ENCODE peak calls at places on chromosome 3, in ten cellular contexts. One of them, this sample, is unnamed.

GRCh38 chr3:58612825-58613224 is 35.6 kb upstream of the FAM107A start:
- DNase-seq in A549: no peak
- DNase-seq in GM12892: no peak
- DNase-seq in H54: no peak
- DNase-seq in heart left ventricle: peak; percentile 71
- DNase-seq in GM12891: no peak
- DNase-seq in Peyer's patch: no peak
- DNase-seq in lower leg skin: no peak
- DNase-seq in testis: no peak
- DNase-seq in suprapubic skin: no peak
- DNase-seq in this sample: no peak

GRCh38 chr3:171284308-171285075 is 175.7 kb downstream of the TNIK start:
- DNase-seq in A549: peak; percentile 43
- DNase-seq in GM12892: no peak
- DNase-seq in H54: peak; percentile 65
- DNase-seq in heart left ventricle: no peak
- DNase-seq in GM12891: no peak
- DNase-seq in Peyer's patch: no peak
- DNase-seq in lower leg skin: peak; percentile 70
- DNase-seq in testis: no peak
- DNase-seq in suprapubic skin: peak; percentile 66
- DNase-seq in this sample: no peak

GRCh38 chr3:145266368-145266767 is 894.6 kb downstream of the PLOD2 start:
- DNase-seq in A549: no peak
- DNase-seq in GM12892: no peak
- DNase-seq in H54: no peak
- DNase-seq in heart left ventricle: no peak
- DNase-seq in GM12891: no peak
- DNase-seq in Peyer's patch: no peak
- DNase-seq in lower leg skin: no peak
- DNase-seq in testis: no peak
- DNase-seq in suprapubic skin: no peak
- DNase-seq in this sample: no peak

GRCh38 chr3:120450914-120451669 is at the start of gene FSTL1:
- DNase-seq in A549: no peak
- DNase-seq in GM12892: peak; percentile 9
- DNase-seq in H54: peak; percentile 51
- DNase-seq in heart left ventricle: peak; percentile 78
- DNase-seq in GM12891: no peak
- DNase-seq in Peyer's patch: no peak
- DNase-seq in lower leg skin: peak; percentile 38
- DNase-seq in testis: peak; percentile 65
- DNase-seq in suprapubic skin: peak; percentile 82
- DNase-seq in this sample: no peak

GRCh38 chr3:194738254-194739093 is 52.8 kb downstream of the FAM43A start:
- DNase-seq in A549: no peak
- DNase-seq in GM12892: no peak
- DNase-seq in H54: peak; percentile 75
- DNase-seq in heart left ventricle: peak; percentile 87
- DNase-seq in GM12891: no peak
- DNase-seq in Peyer's patch: no peak
- DNase-seq in lower leg skin: no peak
- DNase-seq in testis: no peak
- DNase-seq in suprapubic skin: peak; percentile 51
- DNase-seq in this sample: no peak

GRCh38 chr3:179189764-179190163 is 41.6 kb downstream of the PIK3CA start:
- DNase-seq in A549: no peak
- DNase-seq in GM12892: no peak
- DNase-seq in H54: no peak
- DNase-seq in heart left ventricle: no peak
- DNase-seq in GM12891: no peak
- DNase-seq in Peyer's patch: no peak
- DNase-seq in lower leg skin: no peak
- DNase-seq in testis: no peak
- DNase-seq in suprapubic skin: no peak
- DNase-seq in this sample: no peak

GRCh38 chr3:70127192-70127591 is 127.7 kb downstream of the SAMMSON start:
- DNase-seq in A549: no peak
- DNase-seq in GM12892: no peak
- DNase-seq in H54: no peak
- DNase-seq in heart left ventricle: no peak
- DNase-seq in GM12891: no peak
- DNase-seq in Peyer's patch: no peak
- DNase-seq in lower leg skin: no peak
- DNase-seq in testis: no peak
- DNase-seq in suprapubic skin: no peak
- DNase-seq in this sample: no peak

GRCh38 chr3:59270921-59271320 is 221.1 kb upstream of the CFAP20DC start:
- DNase-seq in A549: no peak
- DNase-seq in GM12892: no peak
- DNase-seq in H54: no peak
- DNase-seq in heart left ventricle: no peak
- DNase-seq in GM12891: no peak
- DNase-seq in Peyer's patch: no peak
- DNase-seq in lower leg skin: no peak
- DNase-seq in testis: no peak
- DNase-seq in suprapubic skin: no peak
- DNase-seq in this sample: no peak

DNA sequence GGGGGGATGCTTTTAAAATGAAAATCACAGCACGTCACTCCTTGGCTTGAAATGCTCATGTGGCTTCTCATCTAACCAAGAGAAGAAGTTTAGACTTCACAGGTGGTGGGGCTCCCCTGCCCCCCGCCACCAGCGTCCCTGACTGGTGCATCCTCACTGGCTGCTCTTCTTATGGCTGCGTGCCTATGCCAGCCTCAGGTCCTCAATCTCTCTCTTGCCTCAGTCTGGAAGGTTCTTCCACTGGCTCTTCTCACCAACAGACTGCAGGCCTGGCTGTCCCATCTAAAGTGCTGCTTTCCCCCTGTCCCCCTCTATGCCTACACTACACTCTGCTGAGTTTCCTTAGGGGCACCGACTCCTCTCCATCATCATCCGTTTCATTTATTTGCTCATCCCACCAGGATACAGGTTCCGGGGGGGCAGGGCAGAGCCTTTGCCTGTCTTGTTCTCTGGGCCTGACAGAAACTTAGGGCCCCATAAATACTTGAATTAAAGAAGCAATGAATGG is 20.6 kb downstream of the ABTB1 start:
- DNase-seq in A549: no peak
- DNase-seq in GM12892: no peak
- DNase-seq in H54: no peak
- DNase-seq in heart left ventricle: peak; percentile 7
- DNase-seq in GM12891: no peak
- DNase-seq in Peyer's patch: no peak
- DNase-seq in lower leg skin: no peak
- DNase-seq in testis: no peak
- DNase-seq in suprapubic skin: no peak
- DNase-seq in this sample: no peak
- TF ChIP-seq POLR2A in A549: no peak
- TF ChIP-seq POLR2A in GM12892: no peak
- TF ChIP-seq POLR2A in H54: no peak
- TF ChIP-seq POLR2A in heart left ventricle: no peak
- TF ChIP-seq POLR2A in GM12891: no peak
- TF ChIP-seq POLR2A in Peyer's patch: no peak
- TF ChIP-seq POLR2A in lower leg skin: no peak
- TF ChIP-seq POLR2A in testis: no peak
- TF ChIP-seq POLR2A in suprapubic skin: no peak
- TF ChIP-seq POLR2A in this sample: no peak

GRCh38 chr3:12557472-12558105 is 702 bp downstream of the MKRN2 start:
- DNase-seq in A549: no peak
- DNase-seq in GM12892: no peak
- DNase-seq in H54: no peak
- DNase-seq in heart left ventricle: no peak
- DNase-seq in GM12891: no peak
- DNase-seq in Peyer's patch: no peak
- DNase-seq in lower leg skin: no peak
- DNase-seq in testis: no peak
- DNase-seq in suprapubic skin: no peak
- DNase-seq in this sample: no peak

GRCh38 chr3:12558706-12559105 is 1.8 kb downstream of the MKRN2 start:
- DNase-seq in A549: no peak
- DNase-seq in GM12892: no peak
- DNase-seq in H54: no peak
- DNase-seq in heart left ventricle: no peak
- DNase-seq in GM12891: no peak
- DNase-seq in Peyer's patch: no peak
- DNase-seq in lower leg skin: no peak
- DNase-seq in testis: no peak
- DNase-seq in suprapubic skin: no peak
- DNase-seq in this sample: no peak

GRCh38 chr3:12556243-12556722 is 604 bp upstream of the MKRN2 start:
- DNase-seq in A549: no peak
- DNase-seq in GM12892: no peak
- DNase-seq in H54: no peak
- DNase-seq in heart left ventricle: no peak
- DNase-seq in GM12891: no peak
- DNase-seq in Peyer's patch: no peak
- DNase-seq in lower leg skin: no peak
- DNase-seq in testis: no peak
- DNase-seq in suprapubic skin: no peak
- DNase-seq in this sample: no peak

GRCh38 chr3:12559520-12559919 is 2.6 kb downstream of the MKRN2 start:
- DNase-seq in A549: no peak
- DNase-seq in GM12892: no peak
- DNase-seq in H54: no peak
- DNase-seq in heart left ventricle: no peak
- DNase-seq in GM12891: no peak
- DNase-seq in Peyer's patch: no peak
- DNase-seq in lower leg skin: no peak
- DNase-seq in testis: no peak
- DNase-seq in suprapubic skin: no peak
- DNase-seq in this sample: no peak

GRCh38 chr3:12556723-12557471 is at the start of gene MKRN2:
- DNase-seq in A549: peak; percentile 74
- DNase-seq in GM12892: peak; percentile 69
- DNase-seq in H54: peak; percentile 80
- DNase-seq in heart left ventricle: peak; percentile 90
- DNase-seq in GM12891: peak; percentile 76
- DNase-seq in Peyer's patch: peak; percentile 71
- DNase-seq in lower leg skin: peak; percentile 80
- DNase-seq in testis: peak; percentile 84
- DNase-seq in suprapubic skin: peak; percentile 90
- DNase-seq in this sample: peak; percentile 22
- TF ChIP-seq POLR2A in A549: peak; percentile 98
- TF ChIP-seq POLR2A in GM12892: peak; percentile 97
- TF ChIP-seq POLR2A in H54: peak; percentile 99
- TF ChIP-seq POLR2A in heart left ventricle: peak; percentile 98
- TF ChIP-seq POLR2A in GM12891: peak; percentile 92
- TF ChIP-seq POLR2A in Peyer's patch: peak; percentile 98
- TF ChIP-seq POLR2A in lower leg skin: no peak
- TF ChIP-seq POLR2A in testis: peak; percentile 92
- TF ChIP-seq POLR2A in suprapubic skin: peak; percentile 98
- TF ChIP-seq POLR2A in this sample: peak; percentile 88

GRCh38 chr3:126354776-126355175 is 2.4 kb downstream of the KLF15 start:
- DNase-seq in A549: no peak
- DNase-seq in GM12892: no peak
- DNase-seq in H54: no peak
- DNase-seq in heart left ventricle: no peak
- DNase-seq in GM12891: no peak
- DNase-seq in Peyer's patch: no peak
- DNase-seq in lower leg skin: no peak
- DNase-seq in testis: no peak
- DNase-seq in suprapubic skin: peak; percentile 58
- DNase-seq in this sample: no peak

GRCh38 chr3:126357299-126358037 is at the start of gene KLF15:
- DNase-seq in A549: peak; percentile 58
- DNase-seq in GM12892: peak; percentile 93
- DNase-seq in H54: peak; percentile 87
- DNase-seq in heart left ventricle: peak; percentile 93
- DNase-seq in GM12891: peak; percentile 96
- DNase-seq in Peyer's patch: peak; percentile 76
- DNase-seq in lower leg skin: peak; percentile 84
- DNase-seq in testis: peak; percentile 92
- DNase-seq in suprapubic skin: peak; percentile 91
- DNase-seq in this sample: peak; percentile 23

GRCh38 chr3:126355251-126355650 is 2.0 kb downstream of the KLF15 start:
- DNase-seq in A549: no peak
- DNase-seq in GM12892: no peak
- DNase-seq in H54: no peak
- DNase-seq in heart left ventricle: no peak
- DNase-seq in GM12891: no peak
- DNase-seq in Peyer's patch: no peak
- DNase-seq in lower leg skin: no peak
- DNase-seq in testis: no peak
- DNase-seq in suprapubic skin: no peak
- DNase-seq in this sample: no peak

GRCh38 chr3:126356373-126357298 is 572 bp downstream of the KLF15 start:
- DNase-seq in A549: no peak
- DNase-seq in GM12892: no peak
- DNase-seq in H54: no peak
- DNase-seq in heart left ventricle: peak; percentile 65
- DNase-seq in GM12891: peak; percentile 38
- DNase-seq in Peyer's patch: no peak
- DNase-seq in lower leg skin: peak; percentile 38
- DNase-seq in testis: peak; percentile 44
- DNase-seq in suprapubic skin: peak; percentile 80
- DNase-seq in this sample: no peak

GRCh38 chr3:126355777-126356372 is 1.3 kb downstream of the KLF15 start:
- DNase-seq in A549: no peak
- DNase-seq in GM12892: peak; percentile 37
- DNase-seq in H54: no peak
- DNase-seq in heart left ventricle: peak; percentile 99
- DNase-seq in GM12891: peak; percentile 45
- DNase-seq in Peyer's patch: peak; percentile 68
- DNase-seq in lower leg skin: peak; percentile 94
- DNase-seq in testis: peak; percentile 97
- DNase-seq in suprapubic skin: peak; percentile 98
- DNase-seq in this sample: peak; percentile 41
- TF ChIP-seq POLR2A in A549: no peak
- TF ChIP-seq POLR2A in GM12892: no peak
- TF ChIP-seq POLR2A in H54: no peak
- TF ChIP-seq POLR2A in heart left ventricle: peak; percentile 56
- TF ChIP-seq POLR2A in GM12891: no peak
- TF ChIP-seq POLR2A in Peyer's patch: no peak
- TF ChIP-seq POLR2A in lower leg skin: no peak
- TF ChIP-seq POLR2A in testis: no peak
- TF ChIP-seq POLR2A in suprapubic skin: peak; percentile 24
- TF ChIP-seq POLR2A in this sample: peak; percentile 49

DNA sequence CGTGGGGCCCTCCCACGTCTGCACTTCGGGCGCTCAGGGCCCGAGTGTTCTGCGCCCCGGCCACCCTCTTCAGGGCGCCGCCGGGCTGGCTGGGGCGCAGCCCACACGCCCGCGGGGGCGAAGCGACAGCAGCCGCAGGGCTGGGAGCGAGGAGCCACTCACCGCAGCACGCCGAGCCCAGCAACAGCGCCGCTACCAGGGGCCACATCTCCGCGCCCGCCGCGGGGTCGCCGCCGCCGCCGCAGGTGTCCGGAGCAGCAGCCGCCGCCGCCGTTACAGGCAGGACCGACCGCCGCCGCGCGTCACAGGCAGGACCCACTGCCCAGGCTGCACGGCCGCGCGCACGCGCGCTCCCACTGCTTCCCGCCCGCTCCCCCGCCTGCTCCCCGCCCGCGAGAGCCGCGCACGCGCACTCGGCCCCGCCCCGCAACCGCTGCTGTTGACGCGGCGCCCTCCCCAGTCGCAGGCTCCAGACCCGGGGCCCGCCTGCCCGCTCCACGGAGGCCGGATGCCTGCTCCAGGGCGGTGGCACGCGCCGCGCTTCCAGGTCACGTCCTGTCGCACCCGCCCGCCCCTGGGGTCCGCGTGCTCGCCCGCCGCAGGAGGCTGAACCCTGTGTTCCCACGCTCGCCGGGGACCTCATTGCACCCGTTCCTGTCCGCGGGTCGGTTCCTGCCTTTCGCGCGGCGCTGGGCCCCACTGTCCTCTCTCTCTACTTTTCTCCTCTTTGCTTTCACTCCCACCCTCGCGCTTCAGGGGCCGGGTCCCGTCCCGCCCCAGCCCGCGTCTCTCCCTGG is at the start of gene CD47:
- DNase-seq in A549: peak; percentile 91
- DNase-seq in GM12892: peak; percentile 95
- DNase-seq in H54: peak; percentile 93
- DNase-seq in heart left ventricle: peak; percentile 96
- DNase-seq in GM12891: peak; percentile 93
- DNase-seq in Peyer's patch: peak; percentile 93
- DNase-seq in lower leg skin: peak; percentile 91
- DNase-seq in testis: peak; percentile 95
- DNase-seq in suprapubic skin: peak; percentile 97
- DNase-seq in this sample: peak; percentile 69
- TF ChIP-seq POLR2A in A549: peak; percentile 77
- TF ChIP-seq POLR2A in GM12892: peak; percentile 81
- TF ChIP-seq POLR2A in H54: peak; percentile 79
- TF ChIP-seq POLR2A in heart left ventricle: peak; percentile 89
- TF ChIP-seq POLR2A in GM12891: peak; percentile 47
- TF ChIP-seq POLR2A in Peyer's patch: peak; percentile 73
- TF ChIP-seq POLR2A in lower leg skin: no peak
- TF ChIP-seq POLR2A in testis: no peak
- TF ChIP-seq POLR2A in suprapubic skin: peak; percentile 60
- TF ChIP-seq POLR2A in this sample: peak; percentile 89